ENCODE peak calls at places on chromosomes 16 and 17, in ten cellular contexts. One of them, this sample, is unnamed. For H3K4me1, the result is how much of the 10 kb centered on the place peaks cover.

GRCh38 chr17:42458497-42459255 is at the start of gene ATP6V0A1:
- DNase-seq in right atrium auricular region: peak
- DNase-seq in heart right ventricle: peak
- DNase-seq in CD8-positive, alpha-beta T cell: peak
- DNase-seq in right lobe of liver: peak
- DNase-seq in cardiac muscle cell: peak
- DNase-seq in suprapubic skin: peak
- DNase-seq in IMR-90: peak
- DNase-seq in CD8-positive, alpha-beta memory T cell: peak
- DNase-seq in tibial artery: peak
- DNase-seq in this sample: peak

GRCh38 chr17:7479139-7479388 is 367 bp downstream of the ZBTB4 start:
- DNase-seq in right lobe of liver: no peak
- DNase-seq in right atrium auricular region: no peak
- DNase-seq in IMR-90: no peak
- DNase-seq in tibial artery: no peak
- DNase-seq in heart right ventricle: no peak
- DNase-seq in suprapubic skin: no peak
- DNase-seq in cardiac muscle cell: no peak
- DNase-seq in CD8-positive, alpha-beta memory T cell: no peak
- DNase-seq in CD8-positive, alpha-beta T cell: no peak
- DNase-seq in this sample: no peak

GRCh38 chr16:83552193-83552592 is 255.6 kb upstream of the HSBP1 start:
- DNase-seq in IMR-90: peak
- DNase-seq in suprapubic skin: no peak
- DNase-seq in CD8-positive, alpha-beta memory T cell: no peak
- DNase-seq in tibial artery: no peak
- DNase-seq in right lobe of liver: no peak
- DNase-seq in cardiac muscle cell: peak
- DNase-seq in heart right ventricle: no peak
- DNase-seq in right atrium auricular region: no peak
- DNase-seq in CD8-positive, alpha-beta T cell: no peak
- DNase-seq in this sample: no peak

GRCh38 chr16:78504391-78504945 is 405.0 kb downstream of the WWOX start:
- DNase-seq in heart right ventricle: peak
- DNase-seq in tibial artery: no peak
- DNase-seq in right atrium auricular region: peak
- DNase-seq in right lobe of liver: no peak
- DNase-seq in suprapubic skin: peak
- DNase-seq in CD8-positive, alpha-beta T cell: no peak
- DNase-seq in CD8-positive, alpha-beta memory T cell: no peak
- DNase-seq in IMR-90: no peak
- DNase-seq in cardiac muscle cell: peak
- DNase-seq in this sample: no peak

GRCh38 chr17:4950075-4950756 is 703 bp upstream of the ENO3 start:
- DNase-seq in tibial artery: no peak
- DNase-seq in IMR-90: no peak
- DNase-seq in cardiac muscle cell: no peak
- DNase-seq in CD8-positive, alpha-beta memory T cell: no peak
- DNase-seq in right atrium auricular region: no peak
- DNase-seq in right lobe of liver: peak
- DNase-seq in CD8-positive, alpha-beta T cell: no peak
- DNase-seq in suprapubic skin: peak
- DNase-seq in heart right ventricle: peak
- DNase-seq in this sample: peak

GRCh38 chr17:10036511-10037061 is 131.5 kb upstream of the RCVRN start:
- DNase-seq in heart right ventricle: peak
- DNase-seq in tibial artery: no peak
- DNase-seq in cardiac muscle cell: peak
- DNase-seq in right atrium auricular region: peak
- DNase-seq in CD8-positive, alpha-beta T cell: no peak
- DNase-seq in suprapubic skin: peak
- DNase-seq in IMR-90: no peak
- DNase-seq in CD8-positive, alpha-beta memory T cell: no peak
- DNase-seq in right lobe of liver: no peak
- DNase-seq in this sample: peak

GRCh38 chr16:80973991-80974390 is 32.7 kb downstream of the CMC2 start:
- DNase-seq in right atrium auricular region: no peak
- DNase-seq in CD8-positive, alpha-beta T cell: no peak
- DNase-seq in suprapubic skin: no peak
- DNase-seq in cardiac muscle cell: no peak
- DNase-seq in IMR-90: peak
- DNase-seq in right lobe of liver: no peak
- DNase-seq in tibial artery: no peak
- DNase-seq in CD8-positive, alpha-beta memory T cell: no peak
- DNase-seq in heart right ventricle: no peak
- DNase-seq in this sample: no peak

GRCh38 chr17:1568950-1569810 is 6.6 kb upstream of the PITPNA start:
- DNase-seq in right atrium auricular region: no peak
- DNase-seq in IMR-90: no peak
- DNase-seq in CD8-positive, alpha-beta T cell: no peak
- DNase-seq in right lobe of liver: no peak
- DNase-seq in CD8-positive, alpha-beta memory T cell: no peak
- DNase-seq in cardiac muscle cell: no peak
- DNase-seq in tibial artery: no peak
- DNase-seq in suprapubic skin: no peak
- DNase-seq in heart right ventricle: no peak
- DNase-seq in this sample: no peak

GRCh38 chr17:82931696-82932060 is 91.9 kb upstream of the ZNF750 start:
- DNase-seq in IMR-90: peak
- DNase-seq in tibial artery: peak
- DNase-seq in CD8-positive, alpha-beta memory T cell: no peak
- DNase-seq in right atrium auricular region: peak
- DNase-seq in cardiac muscle cell: peak
- DNase-seq in heart right ventricle: peak
- DNase-seq in suprapubic skin: no peak
- DNase-seq in CD8-positive, alpha-beta T cell: no peak
- DNase-seq in right lobe of liver: no peak
- DNase-seq in this sample: no peak

GRCh38 chr17:70181376-70181775 is 12.0 kb downstream of the KCNJ2 start:
- DNase-seq in right atrium auricular region: no peak
- DNase-seq in cardiac muscle cell: no peak
- DNase-seq in IMR-90: no peak
- DNase-seq in heart right ventricle: no peak
- DNase-seq in right lobe of liver: no peak
- DNase-seq in CD8-positive, alpha-beta memory T cell: no peak
- DNase-seq in suprapubic skin: no peak
- DNase-seq in CD8-positive, alpha-beta T cell: no peak
- DNase-seq in tibial artery: no peak
- DNase-seq in this sample: no peak

GRCh38 chr16:67176662-67177061 is 6.3 kb downstream of the NOL3 start:
- DNase-seq in right lobe of liver: no peak
- DNase-seq in CD8-positive, alpha-beta T cell: no peak
- DNase-seq in suprapubic skin: no peak
- DNase-seq in heart right ventricle: no peak
- DNase-seq in IMR-90: no peak
- DNase-seq in CD8-positive, alpha-beta memory T cell: no peak
- DNase-seq in tibial artery: no peak
- DNase-seq in right atrium auricular region: no peak
- DNase-seq in cardiac muscle cell: no peak
- DNase-seq in this sample: no peak

GRCh38 chr16:52572656-52573055 is 25.7 kb upstream of the TOX3 start:
- DNase-seq in CD8-positive, alpha-beta T cell: no peak
- DNase-seq in heart right ventricle: no peak
- DNase-seq in tibial artery: no peak
- DNase-seq in CD8-positive, alpha-beta memory T cell: no peak
- DNase-seq in right lobe of liver: no peak
- DNase-seq in cardiac muscle cell: no peak
- DNase-seq in suprapubic skin: no peak
- DNase-seq in IMR-90: no peak
- DNase-seq in right atrium auricular region: no peak
- DNase-seq in this sample: no peak

GRCh38 chr17:1229354-1229890 is 40.8 kb upstream of the BHLHA9 start:
- DNase-seq in IMR-90: no peak
- DNase-seq in suprapubic skin: peak
- DNase-seq in cardiac muscle cell: peak
- DNase-seq in heart right ventricle: peak
- DNase-seq in tibial artery: peak
- DNase-seq in CD8-positive, alpha-beta memory T cell: peak
- DNase-seq in right atrium auricular region: peak
- DNase-seq in CD8-positive, alpha-beta T cell: no peak
- DNase-seq in right lobe of liver: peak
- DNase-seq in this sample: peak

GRCh38 chr17:67659028-67659427 is 58.7 kb upstream of the NOL11 start:
- DNase-seq in suprapubic skin: no peak
- DNase-seq in right lobe of liver: no peak
- DNase-seq in cardiac muscle cell: no peak
- DNase-seq in CD8-positive, alpha-beta T cell: no peak
- DNase-seq in tibial artery: no peak
- DNase-seq in heart right ventricle: no peak
- DNase-seq in IMR-90: no peak
- DNase-seq in CD8-positive, alpha-beta memory T cell: no peak
- DNase-seq in right atrium auricular region: no peak
- DNase-seq in this sample: no peak

GRCh38 chr17:67629963-67630320 is 87.8 kb upstream of the NOL11 start:
- DNase-seq in tibial artery: no peak
- DNase-seq in right lobe of liver: no peak
- DNase-seq in suprapubic skin: no peak
- DNase-seq in heart right ventricle: no peak
- DNase-seq in right atrium auricular region: no peak
- DNase-seq in CD8-positive, alpha-beta memory T cell: no peak
- DNase-seq in IMR-90: peak
- DNase-seq in cardiac muscle cell: peak
- DNase-seq in CD8-positive, alpha-beta T cell: no peak
- DNase-seq in this sample: no peak

GRCh38 chr16:75262104-75262799 is 10.8 kb upstream of the BCAR1 start:
- DNase-seq in cardiac muscle cell: peak
- DNase-seq in tibial artery: peak
- DNase-seq in IMR-90: no peak
- DNase-seq in CD8-positive, alpha-beta T cell: no peak
- DNase-seq in heart right ventricle: peak
- DNase-seq in right lobe of liver: peak
- DNase-seq in suprapubic skin: peak
- DNase-seq in CD8-positive, alpha-beta memory T cell: no peak
- DNase-seq in right atrium auricular region: no peak
- DNase-seq in this sample: no peak
- H3K4me1 ChIP-seq in cardiac muscle cell: half or more
- H3K4me1 ChIP-seq in tibial artery: half or more
- H3K4me1 ChIP-seq in IMR-90: half or more
- H3K4me1 ChIP-seq in CD8-positive, alpha-beta T cell: under half
- H3K4me1 ChIP-seq in heart right ventricle: half or more
- H3K4me1 ChIP-seq in right lobe of liver: under half
- H3K4me1 ChIP-seq in suprapubic skin: half or more
- H3K4me1 ChIP-seq in CD8-positive, alpha-beta memory T cell: under half
- H3K4me1 ChIP-seq in right atrium auricular region: half or more
- H3K4me1 ChIP-seq in this sample: under half

DNA sequence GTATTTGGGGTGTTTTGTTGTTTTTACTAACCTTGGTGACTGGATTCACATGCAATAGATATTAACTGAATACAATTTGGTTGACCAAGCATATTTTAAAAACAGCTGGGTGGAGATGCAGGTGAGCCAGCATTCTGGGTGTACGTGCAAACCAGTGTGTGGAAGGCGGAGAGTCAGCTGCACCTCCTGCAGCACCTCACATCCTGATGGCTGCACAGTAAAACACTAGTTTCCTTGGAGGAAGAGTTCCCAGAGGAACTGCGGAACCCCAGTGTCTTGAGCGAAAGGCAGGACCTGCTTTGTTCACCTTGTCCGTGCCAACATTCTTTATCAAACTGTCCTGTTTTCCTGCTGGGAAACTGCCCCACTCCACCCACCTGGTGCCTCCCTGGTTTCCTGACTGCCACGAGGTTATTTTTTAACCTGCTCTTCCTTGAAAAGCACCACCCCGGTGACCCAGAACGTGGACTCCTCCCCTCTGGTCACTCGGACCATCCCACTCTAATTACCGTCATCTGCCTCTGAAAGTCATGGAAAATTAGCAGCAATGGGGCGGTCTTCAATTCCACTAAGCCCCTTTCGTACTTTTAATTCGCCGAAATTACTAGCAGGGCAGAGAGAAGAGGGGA is 1.0 kb upstream of the YPEL2 start:
- DNase-seq in CD8-positive, alpha-beta T cell: no peak
- DNase-seq in tibial artery: peak
- DNase-seq in right atrium auricular region: peak
- DNase-seq in heart right ventricle: peak
- DNase-seq in cardiac muscle cell: no peak
- DNase-seq in CD8-positive, alpha-beta memory T cell: no peak
- DNase-seq in IMR-90: no peak
- DNase-seq in suprapubic skin: peak
- DNase-seq in right lobe of liver: peak
- DNase-seq in this sample: peak
- H3K27ac ChIP-seq in CD8-positive, alpha-beta T cell: peak
- H3K27ac ChIP-seq in tibial artery: peak
- H3K27ac ChIP-seq in right atrium auricular region: peak
- H3K27ac ChIP-seq in heart right ventricle: peak
- H3K27ac ChIP-seq in cardiac muscle cell: peak
- H3K27ac ChIP-seq in CD8-positive, alpha-beta memory T cell: no peak
- H3K27ac ChIP-seq in IMR-90: no peak
- H3K27ac ChIP-seq in suprapubic skin: peak
- H3K27ac ChIP-seq in right lobe of liver: peak
- H3K27ac ChIP-seq in this sample: peak

GRCh38 chr17:74861554-74862107 is 1.9 kb upstream of the GRIN2C start:
- DNase-seq in suprapubic skin: no peak
- DNase-seq in right atrium auricular region: no peak
- DNase-seq in tibial artery: no peak
- DNase-seq in IMR-90: no peak
- DNase-seq in CD8-positive, alpha-beta T cell: no peak
- DNase-seq in cardiac muscle cell: no peak
- DNase-seq in heart right ventricle: no peak
- DNase-seq in CD8-positive, alpha-beta memory T cell: no peak
- DNase-seq in right lobe of liver: no peak
- DNase-seq in this sample: no peak
- H3K4me3 ChIP-seq in suprapubic skin: peak
- H3K4me3 ChIP-seq in right atrium auricular region: peak
- H3K4me3 ChIP-seq in tibial artery: peak
- H3K4me3 ChIP-seq in IMR-90: no peak
- H3K4me3 ChIP-seq in CD8-positive, alpha-beta T cell: no peak
- H3K4me3 ChIP-seq in cardiac muscle cell: no peak
- H3K4me3 ChIP-seq in heart right ventricle: peak
- H3K4me3 ChIP-seq in CD8-positive, alpha-beta memory T cell: peak
- H3K4me3 ChIP-seq in right lobe of liver: no peak
- H3K4me3 ChIP-seq in this sample: no peak

DNA sequence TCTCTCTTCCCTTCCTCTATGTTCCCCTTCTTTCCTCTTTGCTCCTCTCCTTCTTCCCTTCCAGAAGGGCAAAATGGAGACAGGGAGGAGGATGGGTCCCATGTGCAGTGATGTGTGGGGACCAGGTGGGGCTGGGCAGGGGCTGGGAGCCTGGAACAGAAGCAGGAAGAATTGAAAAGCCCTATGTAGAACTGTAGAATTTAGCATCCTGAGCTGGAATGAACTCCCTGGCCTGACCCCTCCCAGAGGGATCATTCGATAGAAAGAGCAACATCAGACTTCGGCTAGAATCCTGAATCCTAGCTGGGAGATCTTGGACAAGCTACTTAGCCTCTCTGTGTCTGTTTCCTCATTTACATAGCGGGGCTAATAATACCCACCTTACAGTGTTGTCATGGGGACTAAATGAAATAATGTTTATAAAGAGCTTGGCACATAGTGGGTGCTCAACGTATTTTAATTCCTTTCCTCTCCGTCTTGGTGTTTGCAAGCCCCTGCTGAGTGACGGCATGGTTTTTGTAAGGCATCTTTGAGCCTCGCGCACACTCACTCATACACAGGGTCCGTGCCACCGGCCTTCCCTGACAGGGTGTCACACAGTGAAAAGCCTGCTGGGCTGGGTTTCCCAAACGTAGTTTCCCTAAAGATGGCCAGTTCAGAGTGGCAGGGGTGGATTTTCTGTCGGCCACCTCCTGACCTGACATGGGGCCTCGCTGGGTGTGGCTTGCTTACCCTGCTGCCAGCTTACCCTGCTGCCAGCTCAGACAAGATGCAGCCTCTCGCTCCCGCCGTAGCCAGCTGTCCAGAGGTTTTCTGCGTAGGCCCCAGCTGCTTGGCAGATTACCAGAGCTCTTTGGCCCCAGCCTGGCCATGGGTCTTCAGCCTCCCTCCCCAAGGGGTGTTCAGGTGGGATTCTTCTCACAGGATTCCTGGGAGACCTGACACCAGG is 6.1 kb upstream of the ARHGAP23 start:
- DNase-seq in tibial artery: no peak
- DNase-seq in right atrium auricular region: no peak
- DNase-seq in suprapubic skin: no peak
- DNase-seq in IMR-90: no peak
- DNase-seq in right lobe of liver: no peak
- DNase-seq in CD8-positive, alpha-beta T cell: no peak
- DNase-seq in CD8-positive, alpha-beta memory T cell: no peak
- DNase-seq in heart right ventricle: no peak
- DNase-seq in cardiac muscle cell: no peak
- DNase-seq in this sample: no peak
- H3K4me1 ChIP-seq in tibial artery: under half
- H3K4me1 ChIP-seq in right atrium auricular region: half or more
- H3K4me1 ChIP-seq in suprapubic skin: under half
- H3K4me1 ChIP-seq in IMR-90: under half
- H3K4me1 ChIP-seq in right lobe of liver: under half
- H3K4me1 ChIP-seq in CD8-positive, alpha-beta T cell: under half
- H3K4me1 ChIP-seq in CD8-positive, alpha-beta memory T cell: under half
- H3K4me1 ChIP-seq in heart right ventricle: half or more
- H3K4me1 ChIP-seq in cardiac muscle cell: under half
- H3K4me1 ChIP-seq in this sample: under half

This sample was measured in lung.